ENCODE peak calls at places on chromosome 20, in seven cellular contexts. One of them, this sample, is unnamed. For H3K4me1, the result is how much of the 10 kb centered on the place peaks cover.

GRCh38 chr20:51987812-51988211 is 185.5 kb upstream of the SALL4 start:
- DNase-seq in suprapubic skin: no peak
- DNase-seq in Panc1: no peak
- DNase-seq in keratinocyte: no peak
- DNase-seq in kidney: no peak
- DNase-seq in CD8-positive, alpha-beta T cell: no peak
- DNase-seq in spleen: no peak
- DNase-seq in this sample: no peak

GRCh38 chr20:24755411-24755922 is 193.6 kb upstream of the CST7 start:
- DNase-seq in suprapubic skin: no peak
- DNase-seq in Panc1: no peak
- DNase-seq in keratinocyte: no peak
- DNase-seq in kidney: no peak
- DNase-seq in CD8-positive, alpha-beta T cell: no peak
- DNase-seq in spleen: no peak
- DNase-seq in this sample: no peak

GRCh38 chr20:48787861-48788375 is 39.9 kb downstream of the PREX1 start:
- DNase-seq in suprapubic skin: no peak
- DNase-seq in Panc1: no peak
- DNase-seq in keratinocyte: no peak
- DNase-seq in kidney: no peak
- DNase-seq in CD8-positive, alpha-beta T cell: no peak
- DNase-seq in spleen: peak
- DNase-seq in this sample: no peak

GRCh38 chr20:47509104-47509661 is 7.5 kb downstream of the NCOA3 start:
- DNase-seq in suprapubic skin: no peak
- DNase-seq in Panc1: no peak
- DNase-seq in keratinocyte: no peak
- DNase-seq in kidney: no peak
- DNase-seq in CD8-positive, alpha-beta T cell: no peak
- DNase-seq in spleen: no peak
- DNase-seq in this sample: no peak

GRCh38 chr20:50921055-50921454 is 10.2 kb downstream of the ADNP start:
- DNase-seq in suprapubic skin: no peak
- DNase-seq in Panc1: no peak
- DNase-seq in keratinocyte: no peak
- DNase-seq in kidney: no peak
- DNase-seq in CD8-positive, alpha-beta T cell: no peak
- DNase-seq in spleen: no peak
- DNase-seq in this sample: no peak

GRCh38 chr20:41854765-41855164 is 236.6 kb upstream of the CHD6 start:
- DNase-seq in suprapubic skin: no peak
- DNase-seq in Panc1: peak
- DNase-seq in keratinocyte: no peak
- DNase-seq in kidney: no peak
- DNase-seq in CD8-positive, alpha-beta T cell: no peak
- DNase-seq in spleen: no peak
- DNase-seq in this sample: no peak

GRCh38 chr20:19976595-19977372 is 40.4 kb upstream of the NAA20 start:
- DNase-seq in suprapubic skin: no peak
- DNase-seq in Panc1: no peak
- DNase-seq in keratinocyte: no peak
- DNase-seq in kidney: peak
- DNase-seq in CD8-positive, alpha-beta T cell: no peak
- DNase-seq in spleen: no peak
- DNase-seq in this sample: no peak

GRCh38 chr20:4573564-4574355 is 147.9 kb upstream of the PRND start:
- DNase-seq in suprapubic skin: no peak
- DNase-seq in Panc1: peak
- DNase-seq in keratinocyte: no peak
- DNase-seq in kidney: no peak
- DNase-seq in CD8-positive, alpha-beta T cell: no peak
- DNase-seq in spleen: no peak
- DNase-seq in this sample: no peak

GRCh38 chr20:32539063-32539816 is 45.9 kb downstream of the NOL4L start:
- DNase-seq in suprapubic skin: no peak
- DNase-seq in Panc1: no peak
- DNase-seq in keratinocyte: no peak
- DNase-seq in kidney: no peak
- DNase-seq in CD8-positive, alpha-beta T cell: no peak
- DNase-seq in spleen: no peak
- DNase-seq in this sample: no peak

GRCh38 chr20:2729791-2730190 is 37.2 kb downstream of the EBF4 start:
- DNase-seq in suprapubic skin: no peak
- DNase-seq in Panc1: no peak
- DNase-seq in keratinocyte: no peak
- DNase-seq in kidney: no peak
- DNase-seq in CD8-positive, alpha-beta T cell: no peak
- DNase-seq in spleen: no peak
- DNase-seq in this sample: no peak

GRCh38 chr20:1854246-1854645 is 41.0 kb upstream of the SIRPA start:
- DNase-seq in suprapubic skin: no peak
- DNase-seq in Panc1: no peak
- DNase-seq in keratinocyte: no peak
- DNase-seq in kidney: no peak
- DNase-seq in CD8-positive, alpha-beta T cell: no peak
- DNase-seq in spleen: no peak
- DNase-seq in this sample: no peak

GRCh38 chr20:9480066-9480465 is 34.3 kb upstream of the LAMP5 start:
- DNase-seq in suprapubic skin: no peak
- DNase-seq in Panc1: no peak
- DNase-seq in keratinocyte: no peak
- DNase-seq in kidney: no peak
- DNase-seq in CD8-positive, alpha-beta T cell: no peak
- DNase-seq in spleen: no peak
- DNase-seq in this sample: no peak

GRCh38 chr20:36311854-36312723 is 6.0 kb downstream of the DLGAP4 start:
- DNase-seq in suprapubic skin: peak
- DNase-seq in Panc1: no peak
- DNase-seq in keratinocyte: no peak
- DNase-seq in kidney: peak
- DNase-seq in CD8-positive, alpha-beta T cell: peak
- DNase-seq in spleen: peak
- DNase-seq in this sample: peak

GRCh38 chr20:36308986-36309385 is 2.8 kb downstream of the DLGAP4 start:
- DNase-seq in suprapubic skin: no peak
- DNase-seq in Panc1: no peak
- DNase-seq in keratinocyte: no peak
- DNase-seq in kidney: no peak
- DNase-seq in CD8-positive, alpha-beta T cell: no peak
- DNase-seq in spleen: no peak
- DNase-seq in this sample: no peak

GRCh38 chr20:36311141-36311853 is 5.2 kb downstream of the DLGAP4 start:
- DNase-seq in suprapubic skin: peak
- DNase-seq in Panc1: no peak
- DNase-seq in keratinocyte: no peak
- DNase-seq in kidney: peak
- DNase-seq in CD8-positive, alpha-beta T cell: no peak
- DNase-seq in spleen: no peak
- DNase-seq in this sample: peak

GRCh38 chr20:36309643-36310042 is 3.5 kb downstream of the DLGAP4 start:
- DNase-seq in suprapubic skin: no peak
- DNase-seq in Panc1: no peak
- DNase-seq in keratinocyte: no peak
- DNase-seq in kidney: no peak
- DNase-seq in CD8-positive, alpha-beta T cell: no peak
- DNase-seq in spleen: no peak
- DNase-seq in this sample: peak

DNA sequence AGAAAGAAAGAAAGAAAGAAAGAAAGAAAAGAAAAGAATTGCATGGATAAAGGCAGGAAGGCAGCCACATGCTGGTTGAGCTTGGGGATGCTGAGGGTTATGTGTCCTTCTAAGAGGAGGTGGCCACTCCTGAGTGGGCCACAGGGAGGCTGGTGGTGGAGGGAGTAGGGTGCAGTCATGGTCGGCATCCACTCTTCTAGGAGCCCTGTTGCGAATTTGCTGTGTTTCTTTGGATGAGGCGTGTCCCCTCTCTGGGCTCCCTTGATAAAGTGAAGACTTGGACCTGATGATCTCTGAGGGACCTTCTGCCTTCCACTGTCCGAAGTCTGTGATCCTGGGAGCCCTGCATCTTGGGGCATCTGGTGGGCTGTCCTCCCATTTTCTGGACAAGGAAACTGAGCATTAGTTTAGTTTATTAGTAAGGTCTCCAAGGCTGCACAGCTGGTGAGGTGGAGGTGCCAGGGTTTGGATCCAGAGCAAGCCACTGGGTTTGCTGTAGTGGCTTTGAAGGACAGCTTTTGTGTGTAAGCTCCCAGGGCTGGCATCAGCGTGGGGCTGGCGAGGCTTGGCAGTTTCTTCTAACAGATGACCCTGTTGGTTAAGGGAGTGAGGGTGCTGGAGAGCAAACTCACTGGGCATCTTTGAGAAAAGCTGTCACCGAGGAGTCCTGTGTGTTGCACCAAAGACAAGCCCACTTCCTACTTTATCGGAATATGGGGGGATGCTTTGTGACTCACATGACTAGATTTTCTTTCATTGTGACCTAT is 4.3 kb downstream of the DLGAP4 start:
- DNase-seq in suprapubic skin: no peak
- DNase-seq in Panc1: no peak
- DNase-seq in keratinocyte: no peak
- DNase-seq in kidney: peak
- DNase-seq in CD8-positive, alpha-beta T cell: no peak
- DNase-seq in spleen: no peak
- DNase-seq in this sample: peak
- H3K27ac ChIP-seq in suprapubic skin: no peak
- H3K27ac ChIP-seq in Panc1: no peak
- H3K27ac ChIP-seq in keratinocyte: no peak
- H3K27ac ChIP-seq in kidney: no peak
- H3K27ac ChIP-seq in CD8-positive, alpha-beta T cell: no peak
- H3K27ac ChIP-seq in spleen: no peak
- H3K27ac ChIP-seq in this sample: no peak

DNA sequence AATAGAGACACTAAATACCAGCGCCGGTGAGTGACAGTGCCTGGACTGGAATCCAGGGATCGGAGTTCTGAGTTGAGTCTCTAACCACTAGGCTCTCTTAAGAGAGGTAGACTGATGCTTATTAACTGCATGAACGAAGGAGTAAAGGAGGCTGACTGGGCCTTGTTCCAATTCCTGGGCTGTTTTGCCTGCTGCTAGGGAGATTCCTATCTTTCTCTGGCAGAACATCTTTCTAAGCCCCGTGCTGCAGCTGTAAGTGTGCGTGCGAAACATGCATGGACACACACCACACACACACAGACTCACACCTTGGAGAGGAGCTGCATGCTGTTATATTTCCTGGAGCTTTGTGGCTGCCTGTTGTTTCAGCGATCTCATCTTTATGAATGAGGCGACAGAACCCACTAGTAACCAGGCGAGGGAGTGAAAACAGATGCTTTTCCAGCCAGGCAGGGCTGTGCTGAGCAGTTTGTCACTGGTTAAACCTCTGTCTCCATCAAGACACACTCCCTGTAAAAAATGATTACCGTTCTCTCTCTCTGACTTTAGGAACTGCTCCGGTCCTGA is 157.3 kb upstream of the ZNF217 start:
- DNase-seq in suprapubic skin: no peak
- DNase-seq in Panc1: no peak
- DNase-seq in keratinocyte: no peak
- DNase-seq in kidney: no peak
- DNase-seq in CD8-positive, alpha-beta T cell: peak
- DNase-seq in spleen: no peak
- DNase-seq in this sample: peak
- H3K4me1 ChIP-seq in suprapubic skin: under half
- H3K4me1 ChIP-seq in Panc1: half or more
- H3K4me1 ChIP-seq in keratinocyte: half or more
- H3K4me1 ChIP-seq in kidney: under half
- H3K4me1 ChIP-seq in CD8-positive, alpha-beta T cell: half or more
- H3K4me1 ChIP-seq in spleen: half or more
- H3K4me1 ChIP-seq in this sample: half or more

GRCh38 chr20:59016795-59017492 is 2.3 kb upstream of the TUBB1 start:
- DNase-seq in suprapubic skin: no peak
- DNase-seq in Panc1: no peak
- DNase-seq in keratinocyte: no peak
- DNase-seq in kidney: no peak
- DNase-seq in CD8-positive, alpha-beta T cell: peak
- DNase-seq in spleen: no peak
- DNase-seq in this sample: peak

GRCh38 chr20:59019217-59019616 is at the start of gene TUBB1:
- DNase-seq in suprapubic skin: no peak
- DNase-seq in Panc1: no peak
- DNase-seq in keratinocyte: no peak
- DNase-seq in kidney: no peak
- DNase-seq in CD8-positive, alpha-beta T cell: peak
- DNase-seq in spleen: peak
- DNase-seq in this sample: peak

GRCh38 chr20:59018817-59019216 is 412 bp upstream of the TUBB1 start:
- DNase-seq in suprapubic skin: no peak
- DNase-seq in Panc1: no peak
- DNase-seq in keratinocyte: no peak
- DNase-seq in kidney: peak
- DNase-seq in CD8-positive, alpha-beta T cell: peak
- DNase-seq in spleen: peak
- DNase-seq in this sample: peak

GRCh38 chr20:59015812-59016711 is 3.2 kb upstream of the TUBB1 start:
- DNase-seq in suprapubic skin: no peak
- DNase-seq in Panc1: no peak
- DNase-seq in keratinocyte: no peak
- DNase-seq in kidney: no peak
- DNase-seq in CD8-positive, alpha-beta T cell: peak
- DNase-seq in spleen: peak
- DNase-seq in this sample: peak

DNA sequence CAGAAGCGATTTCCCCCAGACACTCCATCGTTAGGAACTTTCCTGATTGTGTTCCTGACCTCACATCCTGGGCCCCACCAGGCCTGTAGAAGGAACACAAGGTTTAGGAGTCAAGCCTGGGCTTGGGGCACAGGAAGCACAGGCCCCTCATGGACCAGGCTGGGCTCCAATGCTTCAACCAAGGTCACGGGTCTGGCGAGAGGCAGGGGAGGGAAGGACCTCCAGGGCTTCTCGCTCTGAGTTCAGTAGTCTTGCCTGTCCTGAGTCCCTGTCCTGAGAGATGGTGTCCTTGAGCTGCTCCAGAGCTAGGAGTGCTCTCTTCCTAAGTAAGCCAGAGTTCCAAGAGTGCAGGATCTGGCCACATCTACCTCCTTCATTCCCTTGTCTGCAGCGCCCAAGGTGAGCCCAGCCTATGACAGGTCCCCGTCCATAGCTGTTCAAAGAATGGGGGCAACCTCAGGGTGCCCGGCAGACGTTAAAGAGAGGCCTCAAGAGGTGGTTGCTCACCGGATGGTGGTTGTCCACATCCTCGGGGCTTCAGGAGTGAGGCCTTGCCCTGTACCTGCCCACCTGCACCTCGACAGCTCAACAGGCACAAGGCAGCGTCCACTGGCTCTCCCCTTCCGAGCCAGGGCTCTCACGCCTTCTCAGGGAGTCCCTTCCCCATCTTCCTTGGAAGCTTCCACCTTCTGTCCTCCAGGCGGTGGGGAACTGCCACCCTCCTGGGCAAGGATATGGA is 1.6 kb upstream of the TUBB1 start:
- DNase-seq in suprapubic skin: no peak
- DNase-seq in Panc1: no peak
- DNase-seq in keratinocyte: no peak
- DNase-seq in kidney: peak
- DNase-seq in CD8-positive, alpha-beta T cell: peak
- DNase-seq in spleen: peak
- DNase-seq in this sample: peak
- H3K27ac ChIP-seq in suprapubic skin: no peak
- H3K27ac ChIP-seq in Panc1: no peak
- H3K27ac ChIP-seq in keratinocyte: no peak
- H3K27ac ChIP-seq in kidney: no peak
- H3K27ac ChIP-seq in CD8-positive, alpha-beta T cell: no peak
- H3K27ac ChIP-seq in spleen: no peak
- H3K27ac ChIP-seq in this sample: peak

GRCh38 chr20:61850457-61850856 is 215.2 kb downstream of the TAF4 start:
- DNase-seq in suprapubic skin: no peak
- DNase-seq in Panc1: no peak
- DNase-seq in keratinocyte: no peak
- DNase-seq in kidney: peak
- DNase-seq in CD8-positive, alpha-beta T cell: no peak
- DNase-seq in spleen: peak
- DNase-seq in this sample: no peak
- H3K4me1 ChIP-seq in suprapubic skin: under half
- H3K4me1 ChIP-seq in Panc1: under half
- H3K4me1 ChIP-seq in keratinocyte: under half
- H3K4me1 ChIP-seq in kidney: under half
- H3K4me1 ChIP-seq in CD8-positive, alpha-beta T cell: under half
- H3K4me1 ChIP-seq in spleen: under half
- H3K4me1 ChIP-seq in this sample: under half